ENCODE peak calls at places on chromosomes 11 and 22, in eight cellular contexts. Y is IMR-90, H is GM13977, O is BJ, X is kidney epithelial cell, K is pancreas, G is tibial artery, M is K562. I is an unnamed sample.

GRCh38 chr22:42697542-42698013 is 23.1 kb downstream of the A4GALT start:
- DNase-seq in Y (peak; percentile 73), H (no peak), O (no peak), X (peak; percentile 48), K (peak; percentile 49), G (peak; percentile 97), M (no peak), I (peak; percentile 75)

GRCh38 chr11:95790933-95791247 is 592 bp downstream of the CEP57 start:
- DNase-seq in Y (peak; percentile 64), H (peak; percentile 29), O (no peak), X (no peak), K (peak; percentile 61), G (peak; percentile 83), M (peak; percentile 63), I (peak; percentile 42)

GRCh38 chr11:36222755-36223635 is 66.2 kb downstream of the COMMD9 start:
- DNase-seq in Y (peak; percentile 38), H (no peak), O (no peak), X (no peak), K (no peak), G (no peak), M (no peak), I (peak; percentile 46)

GRCh38 chr11:122727101-122727929 is 71.8 kb downstream of the UBASH3B start:
- DNase-seq in Y (no peak), H (peak; percentile 53), O (no peak), X (no peak), K (no peak), G (no peak), M (no peak), I (peak; percentile 64)

GRCh38 chr11:48025293-48025982 is 45.1 kb downstream of the PTPRJ start:
- DNase-seq in Y (no peak), H (no peak), O (no peak), X (no peak), K (no peak), G (no peak), M (no peak), I (no peak)

GRCh38 chr22:49204599-49205214 is 623.0 kb downstream of the BRD1 start:
- DNase-seq in Y (no peak), H (no peak), O (no peak), X (no peak), K (no peak), G (peak; percentile 29), M (no peak), I (no peak)

GRCh38 chr11:58829736-58830135 is 14.8 kb downstream of the GLYATL2 start:
- DNase-seq in Y (peak; percentile 78), H (no peak), O (peak; percentile 37), X (no peak), K (no peak), G (no peak), M (no peak), I (peak; percentile 67)

GRCh38 chr11:108934696-108935095 is 269.8 kb downstream of the DDX10 start:
- DNase-seq in Y (no peak), H (no peak), O (no peak), X (no peak), K (no peak), G (no peak), M (no peak), I (no peak)

GRCh38 chr22:21931056-21931455 is 21.6 kb downstream of the PPM1F start:
- DNase-seq in Y (no peak), H (no peak), O (no peak), X (no peak), K (no peak), G (no peak), M (no peak), I (no peak)

GRCh38 chr22:47940211-47940610 is 1177.8 kb downstream of the TBC1D22A start:
- DNase-seq in Y (no peak), H (no peak), O (no peak), X (no peak), K (no peak), G (no peak), M (no peak), I (no peak)

GRCh38 chr11:9250139-9250582 is 15.0 kb downstream of the DENND5A start:
- DNase-seq in Y (no peak), H (peak; percentile 64), O (no peak), X (no peak), K (no peak), G (no peak), M (no peak), I (no peak)

GRCh38 chr11:130653838-130654601 is 205.6 kb downstream of the ADAMTS15 start:
- DNase-seq in Y (peak; percentile 40), H (no peak), O (no peak), X (no peak), K (peak; percentile 57), G (peak; percentile 93), M (no peak), I (peak; percentile 81)

GRCh38 chr11:74730601-74731260 is 495 bp downstream of the CHRDL2 start:
- DNase-seq in Y (no peak), H (no peak), O (no peak), X (no peak), K (no peak), G (peak; percentile 61), M (no peak), I (no peak)

GRCh38 chr22:20237480-20238440 is 30.4 kb downstream of the RTN4R start:
- DNase-seq in Y (no peak), H (no peak), O (no peak), X (no peak), K (peak; percentile 39), G (no peak), M (no peak), I (no peak)

GRCh38 chr22:20239063-20239950 is 28.8 kb downstream of the RTN4R start:
- DNase-seq in Y (peak; percentile 17), H (no peak), O (no peak), X (no peak), K (no peak), G (no peak), M (peak; percentile 87), I (peak; percentile 1)

GRCh38 chr22:20240900-20241299 is 27.2 kb downstream of the RTN4R start:
- DNase-seq in Y (no peak), H (no peak), O (no peak), X (no peak), K (no peak), G (no peak), M (no peak), I (no peak)

GRCh38 chr22:20239951-20240773 is 28.0 kb downstream of the RTN4R start:
- DNase-seq in Y (no peak), H (no peak), O (no peak), X (no peak), K (no peak), G (no peak), M (peak; percentile 82), I (no peak)

DNA sequence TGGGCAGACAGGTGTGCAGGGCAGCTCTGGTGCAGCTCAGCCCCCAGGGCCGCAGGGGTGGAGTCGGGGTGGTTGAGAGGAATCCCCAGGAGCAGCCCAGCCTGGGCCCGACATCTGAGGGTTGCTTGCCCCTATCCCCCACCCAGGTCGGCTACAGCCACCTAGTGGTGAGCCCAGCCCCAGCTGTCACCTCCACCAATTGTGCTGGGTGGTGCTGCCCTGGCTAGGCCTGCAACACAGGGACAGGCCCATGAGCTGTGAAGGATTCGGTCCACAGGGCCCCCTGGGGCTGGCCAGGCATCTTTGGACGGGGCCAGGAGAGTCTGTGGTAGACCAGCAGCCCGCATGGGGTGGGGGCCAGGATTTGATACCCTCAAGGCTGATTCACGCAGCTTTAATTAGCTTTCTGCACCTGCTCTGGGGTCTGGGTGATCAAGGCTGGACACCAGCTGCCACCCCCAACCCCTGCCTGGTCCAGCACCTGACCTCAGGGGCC is 29.5 kb downstream of the RTN4R start:
- DNase-seq in Y (no peak), H (peak; percentile 96), O (no peak), X (no peak), K (peak; percentile 48), G (no peak), M (peak; percentile 99), I (no peak)
- TF ChIP-seq CTCF in Y (peak; percentile 25), H (peak; percentile 83), O (peak; percentile 53), X (peak; percentile 79), K (peak; percentile 66), G (peak; percentile 48), M (peak; percentile 98), I (peak; percentile 17)

DNA sequence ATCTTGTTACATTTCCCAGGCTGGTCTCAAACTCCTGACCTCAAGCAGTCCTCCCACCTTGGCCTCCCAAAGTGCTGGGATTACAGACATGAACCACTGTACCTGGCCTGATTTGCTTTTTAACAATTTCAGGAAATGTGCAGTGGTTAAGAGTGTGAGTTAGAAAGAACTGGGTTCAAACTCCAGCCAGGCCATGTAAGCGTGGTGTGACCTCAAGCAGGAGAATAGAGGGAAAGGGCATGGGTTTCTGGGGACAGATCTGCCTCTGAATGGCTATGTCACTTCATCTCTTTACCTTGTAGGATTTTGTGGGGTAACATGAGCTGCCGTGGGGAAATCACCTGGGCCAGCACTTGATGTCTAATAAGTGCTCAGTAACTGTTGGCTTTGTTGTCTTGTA is 9.3 kb downstream of the SNRPD3 start:
- DNase-seq in Y (no peak), H (no peak), O (no peak), X (no peak), K (no peak), G (no peak), M (no peak), I (no peak)
- TF ChIP-seq CTCF in Y (no peak), H (no peak), O (no peak), X (no peak), K (no peak), G (no peak), M (no peak), I (no peak)

GRCh38 chr11:60122414-60123036 is 34.1 kb downstream of the MS4A2 start:
- DNase-seq in Y (no peak), H (no peak), O (no peak), X (no peak), K (no peak), G (no peak), M (no peak), I (no peak)

GRCh38 chr11:60119708-60120107 is 31.2 kb downstream of the MS4A2 start:
- DNase-seq in Y (no peak), H (no peak), O (no peak), X (no peak), K (no peak), G (no peak), M (no peak), I (no peak)

GRCh38 chr11:60116996-60117790 is 28.7 kb downstream of the MS4A2 start:
- DNase-seq in Y (no peak), H (no peak), O (no peak), X (no peak), K (no peak), G (no peak), M (no peak), I (no peak)

GRCh38 chr11:60121259-60121658 is 32.8 kb downstream of the MS4A2 start:
- DNase-seq in Y (no peak), H (no peak), O (no peak), X (no peak), K (no peak), G (no peak), M (no peak), I (no peak)

GRCh38 chr11:60118333-60118732 is 29.9 kb downstream of the MS4A2 start:
- DNase-seq in Y (no peak), H (peak; percentile 33), O (no peak), X (no peak), K (no peak), G (no peak), M (no peak), I (no peak)
- TF ChIP-seq CTCF in Y (no peak), H (no peak), O (no peak), X (no peak), K (no peak), G (no peak), M (no peak), I (no peak)

GRCh38 chr11:61532136-61533038 is 23.8 kb downstream of the LRRC10B start:
- DNase-seq in Y (no peak), H (peak; percentile 88), O (no peak), X (no peak), K (peak; percentile 37), G (no peak), M (peak; percentile 88), I (no peak)
- TF ChIP-seq CTCF in Y (peak; percentile 61), H (peak; percentile 82), O (peak; percentile 88), X (peak; percentile 84), K (peak; percentile 73), G (peak; percentile 81), M (peak; percentile 86), I (peak; percentile 84)

I was measured in AG10803.